ENCODE peak calls at places on chromosomes 5 and 9, in seven cellular contexts. F is hepatocyte; X is NCI-H2029; H is HTR-8/SVneo; N is 8988T; V is stimulated activated CD4-positive, alpha-beta T cell treated with anti-CD3 and anti-CD28 coated beads, Interleukin-4, amount 100 ng/mL, for 1 hour; U is fibroblast of the conjunctiva. O is an unnamed sample.

GRCh38 chr5:14174235-14174636 is 31.1 kb downstream of the TRIO start:
- DNase-seq in U (no peak), N (no peak), V (no peak), H (peak; percentile 90), X (no peak), F (no peak), O (no peak)

GRCh38 chr5:164801910-164802309 is 1296.5 kb downstream of the MAT2B start:
- DNase-seq in H (no peak), F (no peak), N (no peak), V (no peak), U (no peak), X (no peak), O (no peak)

GRCh38 chr9:113705938-113706519 is 170.1 kb upstream of the ZNF618 start:
- DNase-seq in V (no peak), U (no peak), N (no peak), H (no peak), X (peak; percentile 20), F (peak; percentile 24), O (peak; percentile 15)

GRCh38 chr9:127099664-127100063 is 22.8 kb downstream of the ANGPTL2 start:
- DNase-seq in X (no peak), U (no peak), F (no peak), V (no peak), N (no peak), H (no peak), O (no peak)

GRCh38 chr5:156000115-156000514 is 326.8 kb upstream of the SGCD start:
- DNase-seq in X (no peak), F (no peak), H (no peak), V (no peak), N (no peak), U (no peak), O (no peak)

GRCh38 chr5:394671-395155 is 48.3 kb upstream of the EXOC3 start:
- DNase-seq in F (peak; percentile 6), V (no peak), U (no peak), H (no peak), X (no peak), N (no peak), O (peak; percentile 42)

GRCh38 chr9:20037699-20038098 is 248.9 kb upstream of the SLC24A2 start:
- DNase-seq in U (no peak), X (no peak), F (no peak), H (no peak), N (no peak), V (no peak), O (no peak)

GRCh38 chr9:124079176-124079925 is 67.8 kb downstream of the LHX2 start:
- DNase-seq in N (peak; percentile 59), H (peak; percentile 78), X (no peak), F (no peak), V (no peak), U (no peak), O (no peak)

GRCh38 chr5:66021585-66021984 is 95.2 kb downstream of the ERBIN start:
- DNase-seq in F (no peak), U (no peak), X (peak; percentile 13), V (no peak), N (no peak), H (no peak), O (no peak)

GRCh38 chr5:108810717-108811116 is 63.0 kb downstream of the FER start:
- DNase-seq in N (no peak), V (no peak), F (no peak), H (no peak), U (no peak), X (no peak), O (no peak)

GRCh38 chr5:154238776-154239481 is 48.4 kb downstream of the GALNT10 start:
- DNase-seq in X (no peak), F (no peak), U (no peak), V (no peak), H (no peak), N (no peak), O (no peak)

GRCh38 chr5:11563822-11564221 is 340.4 kb downstream of the CTNND2 start:
- DNase-seq in V (no peak), X (no peak), F (no peak), U (no peak), N (no peak), H (no peak), O (no peak)

GRCh38 chr5:1659100-1660036 is 135.6 kb upstream of the LPCAT1 start:
- DNase-seq in V (no peak), H (no peak), U (no peak), X (no peak), F (no peak), N (peak; percentile 32), O (no peak)

GRCh38 chr5:116733995-116734716 is 159.5 kb upstream of the SEMA6A start:
- DNase-seq in H (no peak), N (no peak), V (no peak), U (no peak), X (no peak), F (no peak), O (no peak)

GRCh38 chr9:21836437-21837161 is 34.2 kb downstream of the MTAP start:
- DNase-seq in N (no peak), V (no peak), H (peak; percentile 63), U (peak; percentile 97), F (peak; percentile 20), X (peak; percentile 55), O (no peak)

GRCh38 chr9:134301387-134302129 is 24.7 kb upstream of the RXRA start:
- DNase-seq in N (no peak), H (no peak), U (no peak), X (no peak), V (peak; percentile 24), F (no peak), O (peak; percentile 42)

GRCh38 chr9:131720330-131720729 is 19.5 kb downstream of the RAPGEF1 start:
- DNase-seq in H (no peak), X (no peak), U (no peak), V (no peak), N (no peak), F (no peak), O (no peak)

GRCh38 chr5:150227606-150228273 is 37.9 kb downstream of the SLC6A7 start:
- DNase-seq in X (no peak), V (no peak), N (no peak), U (no peak), F (no peak), H (peak; percentile 66), O (no peak)

GRCh38 chr5:105970919-105971318 is 1699.8 kb downstream of the EFNA5 start:
- DNase-seq in F (no peak), U (no peak), X (no peak), N (no peak), H (no peak), V (no peak), O (no peak)

GRCh38 chr5:66333192-66333591 is 189.1 kb downstream of the SREK1 start:
- DNase-seq in F (no peak), V (no peak), U (no peak), X (no peak), H (no peak), N (no peak), O (no peak)

GRCh38 chr9:77911928-77912327 is 119.7 kb downstream of the GNAQ start:
- DNase-seq in F (no peak), X (no peak), V (no peak), N (no peak), H (no peak), U (no peak), O (no peak)

GRCh38 chr5:9726931-9727330 is 96.8 kb upstream of the TAS2R1 start:
- DNase-seq in U (no peak), F (no peak), H (no peak), N (no peak), V (no peak), X (no peak), O (no peak)

GRCh38 chr9:137550241-137550621 is at the start of gene PNPLA7:
- DNase-seq in F (peak; percentile 91), X (peak; percentile 94), U (peak; percentile 38), N (peak; percentile 81), V (peak; percentile 48), H (peak; percentile 68), O (peak; percentile 90)

O was measured in sciatic nerve.